ENCODE peak calls at places on chromosomes 13 and 19, in seven cellular contexts. X is IMR-90, P is esophagus squamous epithelium, S is breast epithelium, T is endothelial cell of umbilical vein, D is thyroid gland, R is right lobe of liver. N is an unnamed sample.

GRCh38 chr19:572891-573825 is 762 bp downstream of the BSG start:
- DNase-seq in X (peak; percentile 56), P (no peak), S (no peak), D (peak; percentile 69), R (peak; percentile 67), T (peak; percentile 55), N (peak; percentile 70)

GRCh38 chr13:20528451-20528850 is 2.8 kb upstream of the CRYL1 start:
- DNase-seq in P (no peak), D (no peak), X (no peak), S (no peak), R (no peak), T (no peak), N (no peak)

GRCh38 chr19:31100945-31101344 is 248.3 kb downstream of the TSHZ3 start:
- DNase-seq in X (no peak), D (no peak), T (no peak), P (no peak), R (no peak), S (no peak), N (no peak)

GRCh38 chr19:1019980-1020867 is 699 bp downstream of the TMEM259 start:
- DNase-seq in T (peak; percentile 30), S (no peak), R (peak; percentile 71), D (no peak), P (no peak), X (no peak), N (no peak)

GRCh38 chr19:49543032-49543431 is 15.2 kb downstream of the RCN3 start:
- DNase-seq in T (no peak), X (no peak), R (no peak), S (no peak), P (no peak), D (no peak), N (no peak)

GRCh38 chr19:58261968-58262921 is 16.5 kb upstream of the ZNF8 start:
- DNase-seq in S (no peak), D (no peak), P (no peak), X (no peak), R (no peak), T (no peak), N (no peak)

GRCh38 chr13:30033681-30034447 is 183.4 kb upstream of the UBL3 start:
- DNase-seq in X (peak; percentile 97), P (no peak), D (no peak), T (no peak), S (no peak), R (no peak), N (no peak)

GRCh38 chr19:21519488-21519887 is 14.1 kb downstream of the ZNF429 start:
- DNase-seq in S (no peak), X (no peak), P (no peak), R (no peak), T (no peak), D (no peak), N (no peak)

GRCh38 chr19:21698215-21698614 is 69.2 kb downstream of the ZNF100 start:
- DNase-seq in S (no peak), T (peak; percentile 2), R (no peak), X (peak; percentile 1), P (no peak), D (no peak), N (no peak)

GRCh38 chr13:27578121-27579030 is 42.0 kb downstream of the LNX2 start:
- DNase-seq in R (no peak), D (no peak), X (peak; percentile 61), P (no peak), T (no peak), S (no peak), N (no peak)

GRCh38 chr19:16824658-16825311 is 4.4 kb upstream of the SIN3B start:
- DNase-seq in T (peak; percentile 41), S (no peak), P (no peak), R (no peak), X (peak; percentile 51), D (no peak), N (no peak)

GRCh38 chr19:49331616-49332055 is 3.6 kb upstream of the CD37 start:
- DNase-seq in S (no peak), D (peak; percentile 23), R (peak; percentile 59), P (no peak), X (peak; percentile 57), T (peak; percentile 40), N (no peak)

GRCh38 chr13:36880961-36881360 is 39.1 kb downstream of the SMAD9 start:
- DNase-seq in T (peak; percentile 44), R (no peak), D (no peak), S (no peak), X (peak; percentile 15), P (no peak), N (no peak)

GRCh38 chr19:18191640-18192062 is 1.4 kb upstream of the MPV17L2 start:
- DNase-seq in P (no peak), S (no peak), D (peak; percentile 61), T (no peak), R (no peak), X (no peak), N (no peak)

GRCh38 chr19:18194208-18194530 is 1.2 kb downstream of the MPV17L2 start:
- DNase-seq in R (no peak), P (no peak), S (no peak), T (no peak), X (no peak), D (no peak), N (no peak)

GRCh38 chr19:18192673-18193387 is at the start of gene MPV17L2:
- DNase-seq in D (peak; percentile 100), R (peak; percentile 99), T (peak; percentile 100), P (peak; percentile 100), X (peak; percentile 100), S (peak; percentile 100), N (peak; percentile 100)

GRCh38 chr19:18194554-18195238 is 1.7 kb downstream of the MPV17L2 start:
- DNase-seq in D (peak; percentile 16), X (peak; percentile 34), P (no peak), S (no peak), R (peak; percentile 48), T (peak; percentile 11), N (no peak)

GRCh38 chr19:18193388-18194207 is 580 bp downstream of the MPV17L2 start:
- DNase-seq in D (no peak), P (no peak), R (no peak), T (peak; percentile 6), X (no peak), S (no peak), N (no peak)
- TF ChIP-seq POLR2A in D (no peak), P (no peak), R (no peak), T (no peak), X (no peak), S (no peak), N (peak; percentile 26)

DNA sequence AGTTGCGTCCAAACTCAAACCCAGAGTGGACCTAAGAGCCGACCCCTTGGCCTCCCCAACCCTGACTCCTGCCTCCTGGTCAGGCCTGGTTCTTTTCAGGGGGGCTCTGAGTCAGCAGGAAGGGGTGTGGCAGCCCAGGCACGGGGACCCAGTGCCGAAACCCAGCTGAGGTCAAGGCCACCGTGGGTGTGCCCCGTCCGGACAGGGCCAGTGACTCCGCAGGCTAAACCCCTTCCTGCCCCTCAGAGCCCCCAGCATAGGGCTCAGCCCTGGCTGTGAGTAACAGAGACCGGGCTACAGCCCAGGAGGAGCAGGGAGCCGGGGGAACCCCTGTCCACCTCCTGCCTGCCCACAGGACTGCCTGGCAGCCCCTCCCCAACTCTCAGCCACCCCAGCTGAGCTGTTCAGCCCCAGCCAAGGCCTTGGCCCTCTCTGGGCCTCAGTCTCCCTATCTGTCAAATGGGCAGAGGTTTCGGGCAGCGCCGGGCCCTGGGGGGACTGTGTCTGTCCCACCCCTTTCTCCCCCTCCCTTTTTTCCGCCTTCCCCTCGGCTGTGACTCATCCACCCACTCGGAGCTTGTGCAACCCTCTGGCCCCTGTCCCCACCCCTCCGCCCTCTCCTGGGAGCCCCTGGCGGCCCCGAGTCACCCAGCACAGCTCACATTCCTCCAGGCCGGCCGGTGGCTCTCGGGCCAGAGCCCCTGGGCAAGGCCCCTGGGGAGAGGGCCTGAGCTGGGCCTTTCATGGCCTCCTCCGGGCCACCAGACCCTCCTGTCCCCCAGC is 8.6 kb downstream of the ZBTB7A start:
- DNase-seq in S (peak; percentile 79), R (peak; percentile 92), D (peak; percentile 47), P (no peak), X (peak; percentile 85), T (peak; percentile 64), N (peak; percentile 81)
- TF ChIP-seq CTCF in S (no peak), R (no peak), D (no peak), P (no peak), X (peak; percentile 34), T (peak; percentile 7), N (peak; percentile 31)

DNA sequence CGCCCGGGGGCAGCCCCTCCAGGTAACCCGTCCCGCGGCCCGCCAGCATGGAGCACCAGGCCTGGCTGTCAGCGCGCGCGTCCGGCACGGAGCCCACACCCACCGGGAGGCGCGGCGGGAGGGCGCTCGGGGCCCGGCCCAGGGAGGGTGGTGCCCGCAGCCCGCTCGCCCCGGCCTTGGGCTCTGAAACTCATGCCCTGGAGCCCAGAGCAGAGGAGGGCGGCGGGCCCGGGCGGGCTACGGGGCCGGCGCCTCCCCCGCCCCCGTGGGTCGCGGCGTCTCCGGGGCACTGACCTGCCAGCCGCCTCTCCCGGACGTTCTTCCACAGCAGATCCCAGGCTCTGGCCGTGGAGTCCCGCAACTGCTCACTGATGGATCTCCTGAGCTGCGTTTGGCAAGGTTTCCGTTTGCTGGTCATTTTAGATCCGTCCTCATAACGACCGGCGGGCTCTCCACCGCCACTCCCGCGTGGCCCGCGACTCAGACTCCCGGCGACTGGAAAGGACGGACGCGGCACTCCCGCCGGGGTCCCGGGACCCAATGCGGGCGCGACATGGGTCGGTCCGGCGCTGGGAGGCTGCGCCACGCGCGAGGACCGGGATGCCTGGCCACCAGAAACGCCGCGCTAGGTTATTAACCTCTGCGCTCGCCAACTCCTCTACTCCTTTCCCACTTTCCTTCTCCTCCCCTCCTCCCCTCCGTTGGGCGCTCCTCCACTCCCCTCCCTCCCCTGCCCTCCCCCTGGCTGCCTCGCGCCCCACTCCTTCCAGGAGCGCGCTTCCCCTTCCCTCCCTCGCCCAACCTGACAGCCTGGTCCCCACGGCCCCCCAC is 64.7 kb upstream of the STARD13 start:
- DNase-seq in P (no peak), R (peak; percentile 40), S (peak; percentile 61), X (peak; percentile 39), D (peak; percentile 76), T (peak; percentile 49), N (peak; percentile 34)
- TF ChIP-seq POLR2A in P (no peak), R (no peak), S (peak; percentile 10), X (no peak), D (no peak), T (no peak), N (peak; percentile 20)

GRCh38 chr19:11451942-11452813 is 16.7 kb downstream of the PRKCSH start:
- DNase-seq in S (no peak), P (no peak), X (no peak), D (no peak), T (no peak), R (no peak), N (no peak)
- TF ChIP-seq CTCF in S (no peak), P (no peak), X (peak; percentile 11), D (no peak), T (no peak), R (no peak), N (no peak)

DNA sequence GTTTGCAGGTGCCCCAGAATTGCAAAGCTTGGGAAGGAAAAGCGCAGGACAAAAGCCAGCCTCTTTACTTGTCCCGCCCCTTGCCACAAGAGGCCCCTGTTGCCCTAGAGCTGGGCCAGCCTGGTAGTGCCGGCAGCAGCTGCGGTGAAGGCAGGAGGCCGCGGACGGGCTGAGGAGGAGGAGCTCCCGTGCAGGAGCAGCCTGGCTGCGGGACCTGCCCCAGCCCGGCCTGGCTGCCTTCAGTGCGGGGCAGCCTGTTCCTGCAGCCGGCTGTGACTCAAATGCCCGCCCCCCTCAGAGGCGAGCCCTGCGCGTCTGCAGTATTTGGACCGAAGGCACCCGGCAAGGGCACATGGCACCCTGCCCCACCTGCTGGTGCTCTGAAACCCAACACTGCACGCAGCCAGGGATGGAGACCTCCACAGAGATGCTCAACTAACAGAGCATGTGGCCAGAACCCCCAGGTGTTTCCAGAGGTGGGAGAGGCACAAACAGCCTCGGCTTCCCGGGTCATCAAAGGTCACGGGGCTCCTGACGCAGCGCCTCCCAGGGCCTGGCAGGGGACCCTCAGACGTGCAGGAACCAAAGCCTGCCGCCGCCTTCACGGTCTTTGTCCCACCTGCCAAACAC is 29.7 kb downstream of the NAXD start:
- DNase-seq in R (peak; percentile 70), T (peak; percentile 50), P (no peak), X (peak; percentile 55), D (peak; percentile 78), S (peak; percentile 73), N (peak; percentile 76)
- TF ChIP-seq POLR2A in R (no peak), T (no peak), P (no peak), X (no peak), D (no peak), S (no peak), N (no peak)

N was measured in gastrocnemius medialis.